ENCODE peak calls at places on chromosome 10, in six cellular contexts. R is germinal center, C is HFF-Myc, Y is pancreas, Q is IMR-90, E is KBM-7. P is an unnamed sample.

GRCh38 chr10:79392506-79393176 is 45.4 kb downstream of the PPIF start:
- DNase-seq in E (no peak), R (no peak), Y (no peak), C (no peak), Q (no peak), P (no peak)

GRCh38 chr10:36492590-36493510 is 632.5 kb upstream of the ANKRD30A start:
- DNase-seq in Q (peak), C (no peak), Y (no peak), R (no peak), E (no peak), P (no peak)

GRCh38 chr10:15137636-15138035 is 30.9 kb downstream of the NMT2 start:
- DNase-seq in Q (no peak), E (no peak), C (no peak), Y (no peak), R (no peak), P (no peak)

GRCh38 chr10:14399641-14400040 is 68.9 kb upstream of the FRMD4A start:
- DNase-seq in E (no peak), C (no peak), Q (no peak), R (no peak), Y (no peak), P (no peak)

GRCh38 chr10:48543445-48543844 is 61.4 kb downstream of the ARHGAP22 start:
- DNase-seq in E (no peak), C (no peak), R (no peak), Y (no peak), Q (peak), P (no peak)

GRCh38 chr10:43906470-43906869 is 257.8 kb upstream of the ZNF32 start:
- DNase-seq in Y (no peak), E (no peak), Q (no peak), C (no peak), R (no peak), P (no peak)

GRCh38 chr10:132868995-132869394 is 73.4 kb downstream of the CFAP46 start:
- DNase-seq in C (no peak), Q (no peak), R (no peak), E (no peak), Y (no peak), P (no peak)

GRCh38 chr10:77598606-77599005 is 39.0 kb downstream of the KCNMA1 start:
- DNase-seq in Q (no peak), R (no peak), C (no peak), Y (no peak), E (no peak), P (no peak)

GRCh38 chr10:62093863-62094291 is 174.8 kb downstream of the RTKN2 start:
- DNase-seq in R (no peak), E (no peak), Y (no peak), Q (peak), C (peak), P (no peak)

GRCh38 chr10:98351831-98352402 is 63.1 kb downstream of the PYROXD2 start:
- DNase-seq in Y (no peak), E (no peak), Q (no peak), R (no peak), C (no peak), P (no peak)

GRCh38 chr10:80739963-80740715 is 202.4 kb downstream of the SH2D4B start:
- DNase-seq in R (no peak), Y (peak), C (no peak), Q (no peak), E (no peak), P (no peak)

GRCh38 chr10:57815926-57816325 is 451.8 kb downstream of the IPMK start:
- DNase-seq in Q (no peak), Y (no peak), R (no peak), E (no peak), C (no peak), P (no peak)

GRCh38 chr10:12780634-12781601 is 220.6 kb downstream of the CCDC3 start:
- DNase-seq in R (no peak), C (no peak), E (no peak), Q (peak), Y (no peak), P (no peak)

GRCh38 chr10:92538231-92538958 is 35.5 kb downstream of the IDE start:
- DNase-seq in Y (no peak), E (no peak), R (no peak), Q (no peak), C (no peak), P (no peak)

GRCh38 chr10:60419249-60419648 is 29.6 kb upstream of the ANK3 start:
- DNase-seq in Y (no peak), E (no peak), Q (no peak), R (no peak), C (no peak), P (no peak)

GRCh38 chr10:78714225-78714624 is 354.5 kb upstream of the ZMIZ1 start:
- DNase-seq in Q (no peak), R (no peak), Y (no peak), E (no peak), C (no peak), P (no peak)

GRCh38 chr10:49292565-49293207 is 6.3 kb upstream of the C10orf71 start:
- DNase-seq in Y (no peak), E (no peak), Q (no peak), C (no peak), R (no peak), P (no peak)

GRCh38 chr10:15201589-15202300 is 33.3 kb upstream of the NMT2 start:
- DNase-seq in R (no peak), Q (peak), Y (no peak), E (no peak), C (no peak), P (no peak)

GRCh38 chr10:77428776-77429395 is 208.7 kb downstream of the KCNMA1 start:
- DNase-seq in C (no peak), Y (peak), Q (peak), R (no peak), E (no peak), P (no peak)

GRCh38 chr10:59709472-59710125 is at the start of gene SLC16A9:
- DNase-seq in C (peak), Q (peak), E (peak), R (peak), Y (peak), P (no peak)

GRCh38 chr10:70137927-70138883 is 5.6 kb upstream of the AIFM2 start:
- DNase-seq in Q (no peak), R (no peak), Y (no peak), C (no peak), E (no peak), P (no peak)

GRCh38 chr10:125734823-125735222 is 15.3 kb downstream of the EDRF1 start:
- DNase-seq in C (no peak), Q (no peak), Y (no peak), R (no peak), E (no peak), P (no peak)

GRCh38 chr10:101388671-101389276 is 34.8 kb downstream of the BTRC start:
- DNase-seq in E (no peak), Q (no peak), R (no peak), C (no peak), Y (no peak), P (no peak)

GRCh38 chr10:114825513-114826253 is 4.1 kb downstream of the FHIP2A start:
- DNase-seq in R (no peak), Y (no peak), C (peak), E (no peak), Q (peak), P (no peak)

GRCh38 chr10:75884808-75885207 is 453.4 kb downstream of the LRMDA start:
- DNase-seq in Y (no peak), Q (no peak), C (no peak), R (no peak), E (no peak), P (no peak)

GRCh38 chr10:132624847-132625839 is 87.6 kb downstream of the INPP5A start:
- DNase-seq in R (no peak), Q (peak), Y (peak), C (no peak), E (no peak), P (no peak)

GRCh38 chr10:48242160-48242904 is 32.2 kb downstream of the FRMPD2 start:
- DNase-seq in Y (no peak), E (no peak), C (no peak), Q (no peak), R (no peak), P (no peak)

GRCh38 chr10:77281719-77282118 is 355.9 kb downstream of the KCNMA1 start:
- DNase-seq in C (no peak), R (no peak), Q (no peak), E (no peak), Y (no peak), P (no peak)

GRCh38 chr10:77180794-77181193 is 456.8 kb downstream of the KCNMA1 start:
- DNase-seq in R (no peak), E (no peak), Y (no peak), C (no peak), Q (peak), P (no peak)

P was measured in GDM1.